ENCODE peak calls at places on chromosomes 4 and X, in six cellular contexts. J is HepG2, L is SK-N-SH, R is HCT116, K is GM12878, G is Panc1. C is an unnamed sample.

GRCh38 chr4:10026485-10026884 is 5.2 kb upstream of the SLC2A9 start:
- DNase-seq in G (no peak), K (no peak), J (no peak), R (no peak), L (no peak), C (no peak)

GRCh38 chrX:124098089-124098488 is 136.6 kb downstream of the STAG2 start:
- DNase-seq in K (no peak), G (peak; percentile 17), R (no peak), J (peak; percentile 9), L (peak; percentile 16), C (peak; percentile 25)

GRCh38 chrX:120140293-120140981 is 18.0 kb upstream of the RHOXF2 start:
- DNase-seq in L (no peak), J (no peak), R (no peak), K (no peak), G (no peak), C (no peak)

GRCh38 chr4:165191814-165192499 is 15.4 kb upstream of the KLHL2 start:
- DNase-seq in J (no peak), L (no peak), R (no peak), K (no peak), G (no peak), C (no peak)

GRCh38 chrX:78124304-78124703 is 15.1 kb downstream of the TAF9B start:
- DNase-seq in K (no peak), L (no peak), G (no peak), R (no peak), J (no peak), C (no peak)

GRCh38 chr4:38060829-38061431 is 100.7 kb downstream of the PTTG2 start:
- DNase-seq in R (no peak), G (no peak), J (no peak), L (peak; percentile 43), K (no peak), C (no peak)

GRCh38 chrX:108537005-108537404 is 97.4 kb downstream of the COL4A5 start:
- DNase-seq in J (peak; percentile 22), G (peak; percentile 10), K (no peak), R (peak; percentile 13), L (peak; percentile 21), C (peak; percentile 17)

GRCh38 chr4:71211748-71212147 is 127.1 kb upstream of the SLC4A4 start:
- DNase-seq in G (no peak), L (no peak), K (no peak), J (no peak), R (no peak), C (no peak)

GRCh38 chrX:123990602-123991001 is 29.1 kb downstream of the STAG2 start:
- DNase-seq in J (no peak), L (no peak), K (no peak), G (no peak), R (no peak), C (no peak)

GRCh38 chr4:80268936-80269335 is 2.5 kb downstream of the FGF5 start:
- DNase-seq in G (no peak), R (no peak), L (no peak), K (no peak), J (no peak), C (no peak)

GRCh38 chrX:85503258-85504158 is 124.0 kb upstream of the POF1B start:
- DNase-seq in K (no peak), J (no peak), G (no peak), R (no peak), L (no peak), C (no peak)

GRCh38 chrX:108044554-108045256 is at the start of gene VSIG1:
- DNase-seq in J (no peak), L (no peak), G (no peak), K (no peak), R (no peak), C (no peak)

GRCh38 chr4:142126890-142127497 is 490.6 kb downstream of the IL15 start:
- DNase-seq in J (peak; percentile 31), G (peak; percentile 51), R (peak; percentile 66), L (peak; percentile 15), K (peak; percentile 13), C (peak; percentile 13)

GRCh38 chr4:122703868-122704267 is 28.6 kb upstream of the BBS12 start:
- DNase-seq in G (no peak), K (no peak), R (no peak), L (no peak), J (no peak), C (no peak)

GRCh38 chr4:128061566-128062536 is 739 bp downstream of the LARP1B start:
- DNase-seq in K (no peak), J (peak; percentile 64), R (peak; percentile 43), L (peak; percentile 78), G (no peak), C (peak; percentile 55)

GRCh38 chr4:15327311-15328298 is 100.2 kb upstream of the C1QTNF7 start:
- DNase-seq in G (no peak), K (no peak), R (no peak), J (no peak), L (no peak), C (no peak)

GRCh38 chrX:65690057-65690855 is 22.8 kb downstream of the MSN start:
- DNase-seq in K (no peak), G (no peak), L (no peak), R (no peak), J (no peak), C (no peak)

GRCh38 chr4:91267543-91267942 is 1036.2 kb upstream of the GRID2 start:
- DNase-seq in G (no peak), K (no peak), L (no peak), R (no peak), J (no peak), C (no peak)

GRCh38 chr4:15331930-15332329 is 95.9 kb upstream of the C1QTNF7 start:
- DNase-seq in L (no peak), R (no peak), J (no peak), G (no peak), K (no peak), C (no peak)

GRCh38 chr4:168840988-168841681 is 168.9 kb downstream of the CBR4 start:
- DNase-seq in K (no peak), L (no peak), G (no peak), R (no peak), J (no peak), C (no peak)

GRCh38 chrX:142089193-142089592 is 115.9 kb downstream of the MAGEC2 start:
- DNase-seq in J (no peak), K (no peak), L (peak; percentile 1), G (peak; percentile 2), R (no peak), C (no peak)
- TF ChIP-seq SIN3A in J (no peak), K (no peak), L (no peak), G (no peak), R (no peak), C (no peak)

GRCh38 chrX:150372756-150373155 is 9.6 kb downstream of the MAMLD1 start:
- DNase-seq in K (no peak), R (no peak), J (no peak), G (no peak), L (no peak), C (no peak)

GRCh38 chrX:150371877-150372276 is 8.8 kb downstream of the MAMLD1 start:
- DNase-seq in R (no peak), K (no peak), J (no peak), L (no peak), G (no peak), C (no peak)

GRCh38 chrX:150377010-150377409 is 13.9 kb downstream of the MAMLD1 start:
- DNase-seq in G (no peak), L (no peak), K (no peak), J (no peak), R (no peak), C (no peak)

GRCh38 chrX:150372280-150372679 is 9.2 kb downstream of the MAMLD1 start:
- DNase-seq in G (no peak), L (no peak), R (no peak), K (no peak), J (no peak), C (no peak)

DNA sequence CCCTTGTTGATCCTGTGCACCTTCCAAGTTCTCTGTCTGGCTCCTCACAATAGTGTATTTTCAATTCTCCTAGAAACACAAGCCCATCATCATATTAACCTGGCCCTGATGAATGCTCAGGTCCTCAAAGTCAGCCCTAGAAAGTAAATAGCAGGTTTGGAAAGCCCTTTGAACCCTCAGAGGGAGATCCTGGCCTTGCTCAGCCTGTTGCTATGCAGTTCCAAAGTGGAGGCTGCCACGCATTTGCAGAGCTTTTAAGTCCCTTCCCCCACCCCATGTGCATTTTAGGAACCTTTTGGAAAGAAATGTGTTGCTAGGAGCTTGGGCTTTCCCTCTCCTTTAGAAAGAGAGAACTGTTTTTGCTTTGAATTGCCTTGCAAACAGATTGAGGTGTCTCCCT is 12.1 kb downstream of the MAMLD1 start:
- DNase-seq in L (no peak), K (no peak), J (no peak), G (no peak), R (no peak), C (no peak)
- TF ChIP-seq SIN3A in L (no peak), K (no peak), J (no peak), G (no peak), R (no peak), C (no peak)

GRCh38 chr4:22957774-22958173 is 265.0 kb downstream of the GBA3 start:
- DNase-seq in G (no peak), L (no peak), R (no peak), J (no peak), K (no peak), C (no peak)

GRCh38 chr4:22959483-22959882 is 266.7 kb downstream of the GBA3 start:
- DNase-seq in R (no peak), L (no peak), J (no peak), G (no peak), K (no peak), C (no peak)

DNA sequence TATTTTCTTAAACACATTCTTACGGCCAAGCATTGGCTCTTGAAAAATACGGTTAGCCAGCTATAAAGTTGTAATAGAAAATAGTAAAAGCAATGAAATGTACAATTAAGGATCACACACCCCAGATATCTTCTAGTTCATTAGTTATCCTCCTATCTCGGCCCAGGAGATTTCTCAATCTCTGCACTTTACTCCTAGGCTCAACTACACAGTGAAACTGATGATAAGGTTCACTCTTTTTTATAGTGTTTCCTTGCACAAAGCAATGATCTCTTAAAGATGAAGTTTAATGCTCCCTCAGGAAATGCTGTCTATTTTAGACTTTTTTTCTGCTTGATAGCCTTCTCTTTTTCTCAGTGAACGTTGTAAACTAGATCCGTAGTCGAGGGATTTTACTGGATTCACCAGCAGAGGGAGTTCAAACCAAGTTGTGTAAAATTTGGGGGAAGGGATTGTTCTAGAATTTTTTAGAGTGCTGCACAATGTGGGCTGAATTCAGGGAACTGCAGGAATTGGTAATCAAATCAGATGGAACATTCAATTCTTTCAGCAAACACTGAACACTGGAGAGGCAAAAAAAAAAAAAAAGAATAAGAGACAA is 269.5 kb downstream of the GBA3 start:
- DNase-seq in K (no peak), R (no peak), L (no peak), G (no peak), J (no peak), C (peak; percentile 18)
- TF ChIP-seq SIN3A in K (no peak), R (no peak), L (no peak), G (no peak), J (no peak), C (no peak)

DNA sequence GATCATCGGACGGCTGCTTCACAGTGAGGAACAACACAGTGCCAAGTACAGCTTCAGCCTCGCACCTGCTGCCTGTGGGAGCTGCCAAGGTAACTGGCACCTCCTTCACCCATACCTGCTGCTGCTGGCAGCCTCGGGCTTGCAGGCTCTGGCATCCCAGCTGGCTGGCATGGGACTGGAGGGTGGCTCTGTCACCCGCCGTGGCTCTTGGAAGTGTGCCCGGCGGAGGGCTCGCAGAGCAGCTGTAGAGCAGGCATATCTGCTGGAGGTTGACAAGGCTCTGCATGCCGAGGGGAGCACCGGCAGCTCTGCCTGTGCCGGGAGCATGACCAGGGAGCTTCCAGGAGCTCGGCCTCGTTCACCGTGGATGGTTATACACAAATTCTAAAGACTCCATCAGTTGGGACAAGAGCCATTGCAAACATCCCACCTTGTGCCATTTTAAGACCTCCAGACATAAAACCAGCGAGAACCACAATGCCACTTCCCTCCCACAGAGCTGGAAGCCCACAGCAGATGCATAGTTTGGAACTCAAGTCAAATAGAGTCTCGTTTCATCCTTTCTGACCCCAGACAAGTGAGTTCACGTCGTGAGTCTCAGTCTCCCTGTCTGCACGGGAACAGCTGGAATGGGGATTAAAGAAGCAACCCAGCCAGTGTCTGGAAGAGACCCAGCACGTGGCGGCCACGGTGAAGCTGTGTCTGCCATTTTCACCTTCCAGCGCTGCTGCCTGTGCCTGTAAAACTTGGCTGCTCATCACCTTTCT is 84.3 kb upstream of the PSAPL1 start:
- DNase-seq in K (no peak), L (peak; percentile 84), J (no peak), G (no peak), R (no peak), C (no peak)
- TF ChIP-seq SIN3A in K (no peak), L (no peak), J (no peak), G (no peak), R (no peak), C (no peak)

C was measured in K562.